ENCODE peak calls at places on chromosomes 4 and X, in nine cellular contexts. One of them, this sample, is unnamed. For H3K4me1 and H3K36me3, the result is how much of the 10 kb centered on the place peaks cover.

GRCh38 chr4:156576946-156577345 is 394.7 kb downstream of the PDGFC start:
- DNase-seq in body of pancreas: no peak
- DNase-seq in CD4-positive, CD25-positive, alpha-beta regulatory T cell: no peak
- DNase-seq in cardiac muscle cell: peak
- DNase-seq in neuronal stem cell: no peak
- DNase-seq in PC-9: no peak
- DNase-seq in GM23248: no peak
- DNase-seq in mucosa of descending colon: no peak
- DNase-seq in GM23338: no peak
- DNase-seq in this sample: no peak

GRCh38 chrX:118062048-118062789 is 54.4 kb downstream of the KLHL13 start:
- DNase-seq in mucosa of descending colon: no peak
- DNase-seq in body of pancreas: no peak
- DNase-seq in cardiac muscle cell: no peak
- DNase-seq in neuronal stem cell: no peak
- DNase-seq in GM23338: no peak
- DNase-seq in PC-9: no peak
- DNase-seq in CD4-positive, CD25-positive, alpha-beta regulatory T cell: no peak
- DNase-seq in GM23248: no peak
- DNase-seq in this sample: no peak

GRCh38 chr4:93018243-93018642 is 714.5 kb downstream of the GRID2 start:
- DNase-seq in body of pancreas: no peak
- DNase-seq in CD4-positive, CD25-positive, alpha-beta regulatory T cell: no peak
- DNase-seq in neuronal stem cell: no peak
- DNase-seq in PC-9: no peak
- DNase-seq in cardiac muscle cell: no peak
- DNase-seq in GM23338: no peak
- DNase-seq in GM23248: no peak
- DNase-seq in mucosa of descending colon: no peak
- DNase-seq in this sample: no peak

GRCh38 chr4:84944952-84945351 is 21.5 kb downstream of the WDFY3 start:
- DNase-seq in mucosa of descending colon: no peak
- DNase-seq in GM23338: no peak
- DNase-seq in neuronal stem cell: no peak
- DNase-seq in cardiac muscle cell: peak
- DNase-seq in body of pancreas: no peak
- DNase-seq in CD4-positive, CD25-positive, alpha-beta regulatory T cell: no peak
- DNase-seq in PC-9: peak
- DNase-seq in GM23248: peak
- DNase-seq in this sample: no peak

GRCh38 chr4:140296335-140296753 is 77.1 kb upstream of the SCOC start:
- DNase-seq in GM23338: no peak
- DNase-seq in cardiac muscle cell: peak
- DNase-seq in GM23248: peak
- DNase-seq in body of pancreas: peak
- DNase-seq in PC-9: peak
- DNase-seq in CD4-positive, CD25-positive, alpha-beta regulatory T cell: no peak
- DNase-seq in mucosa of descending colon: no peak
- DNase-seq in neuronal stem cell: no peak
- DNase-seq in this sample: peak

GRCh38 chr4:110501826-110502225 is 25.9 kb downstream of the ENPEP start:
- DNase-seq in GM23338: no peak
- DNase-seq in GM23248: peak
- DNase-seq in PC-9: peak
- DNase-seq in CD4-positive, CD25-positive, alpha-beta regulatory T cell: no peak
- DNase-seq in mucosa of descending colon: no peak
- DNase-seq in cardiac muscle cell: peak
- DNase-seq in body of pancreas: no peak
- DNase-seq in neuronal stem cell: no peak
- DNase-seq in this sample: no peak

GRCh38 chr4:4406455-4407298 is 19.8 kb downstream of the NSG1 start:
- DNase-seq in PC-9: no peak
- DNase-seq in cardiac muscle cell: no peak
- DNase-seq in GM23338: no peak
- DNase-seq in neuronal stem cell: no peak
- DNase-seq in mucosa of descending colon: no peak
- DNase-seq in CD4-positive, CD25-positive, alpha-beta regulatory T cell: no peak
- DNase-seq in body of pancreas: no peak
- DNase-seq in GM23248: no peak
- DNase-seq in this sample: peak

GRCh38 chr4:88599298-88599697 is 7.0 kb downstream of the HERC3 start:
- DNase-seq in cardiac muscle cell: peak
- DNase-seq in GM23248: peak
- DNase-seq in PC-9: peak
- DNase-seq in body of pancreas: peak
- DNase-seq in neuronal stem cell: no peak
- DNase-seq in mucosa of descending colon: no peak
- DNase-seq in CD4-positive, CD25-positive, alpha-beta regulatory T cell: no peak
- DNase-seq in GM23338: no peak
- DNase-seq in this sample: no peak

GRCh38 chr4:169163495-169163894 is 107.3 kb downstream of the SH3RF1 start:
- DNase-seq in GM23338: no peak
- DNase-seq in GM23248: no peak
- DNase-seq in mucosa of descending colon: no peak
- DNase-seq in PC-9: no peak
- DNase-seq in cardiac muscle cell: no peak
- DNase-seq in body of pancreas: no peak
- DNase-seq in CD4-positive, CD25-positive, alpha-beta regulatory T cell: no peak
- DNase-seq in neuronal stem cell: no peak
- DNase-seq in this sample: no peak

GRCh38 chr4:126735294-126736132 is 897.2 kb upstream of the INTU start:
- DNase-seq in PC-9: no peak
- DNase-seq in body of pancreas: no peak
- DNase-seq in CD4-positive, CD25-positive, alpha-beta regulatory T cell: no peak
- DNase-seq in GM23338: no peak
- DNase-seq in neuronal stem cell: no peak
- DNase-seq in GM23248: no peak
- DNase-seq in mucosa of descending colon: no peak
- DNase-seq in cardiac muscle cell: no peak
- DNase-seq in this sample: no peak

GRCh38 chr4:7573692-7574091 is 139.0 kb upstream of the PSAPL1 start:
- DNase-seq in PC-9: no peak
- DNase-seq in CD4-positive, CD25-positive, alpha-beta regulatory T cell: no peak
- DNase-seq in body of pancreas: no peak
- DNase-seq in GM23338: no peak
- DNase-seq in neuronal stem cell: no peak
- DNase-seq in cardiac muscle cell: no peak
- DNase-seq in GM23248: no peak
- DNase-seq in mucosa of descending colon: no peak
- DNase-seq in this sample: no peak

DNA sequence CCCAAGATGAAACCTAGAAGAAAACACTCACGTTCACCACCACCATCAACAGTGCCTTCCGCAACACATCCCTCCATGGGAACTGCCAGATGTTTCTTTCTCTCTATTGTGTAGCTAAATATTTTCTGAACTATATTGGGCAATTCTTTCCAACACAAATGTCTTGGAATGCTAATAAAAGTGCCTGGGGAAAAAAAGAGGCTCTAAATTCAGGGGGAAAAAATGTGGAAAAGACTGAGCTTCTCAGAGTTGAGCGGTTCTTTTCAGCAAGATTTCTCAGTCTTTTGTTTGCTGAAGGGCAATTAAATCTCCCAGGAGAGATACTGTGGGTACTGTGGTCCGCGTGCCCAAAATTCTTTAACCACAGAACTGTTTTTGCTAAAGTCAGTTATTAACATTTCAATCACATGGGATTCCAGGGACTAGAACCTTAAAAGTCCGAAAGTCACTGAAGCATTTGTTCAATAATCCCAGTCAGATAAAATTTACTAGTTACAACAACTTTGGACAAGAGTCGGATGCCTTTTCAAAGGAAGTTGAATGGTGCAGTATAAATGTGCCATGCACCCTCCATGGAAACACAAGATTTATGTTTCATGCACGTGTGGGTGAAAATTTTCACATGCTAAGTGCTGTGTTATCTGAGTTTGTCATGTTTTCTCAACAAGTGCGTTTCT is 52.0 kb upstream of the DHRSX start:
- DNase-seq in neuronal stem cell: no peak
- DNase-seq in cardiac muscle cell: peak
- DNase-seq in CD4-positive, CD25-positive, alpha-beta regulatory T cell: no peak
- DNase-seq in GM23248: peak
- DNase-seq in mucosa of descending colon: no peak
- DNase-seq in GM23338: no peak
- DNase-seq in body of pancreas: no peak
- DNase-seq in PC-9: no peak
- DNase-seq in this sample: no peak
- H3K4me1 ChIP-seq in neuronal stem cell: under half
- H3K4me1 ChIP-seq in cardiac muscle cell: under half
- H3K4me1 ChIP-seq in CD4-positive, CD25-positive, alpha-beta regulatory T cell: under half
- H3K4me1 ChIP-seq in GM23248: under half
- H3K4me1 ChIP-seq in mucosa of descending colon: under half
- H3K4me1 ChIP-seq in GM23338: under half
- H3K4me1 ChIP-seq in body of pancreas: under half
- H3K4me1 ChIP-seq in PC-9: under half
- H3K4me1 ChIP-seq in this sample: under half

DNA sequence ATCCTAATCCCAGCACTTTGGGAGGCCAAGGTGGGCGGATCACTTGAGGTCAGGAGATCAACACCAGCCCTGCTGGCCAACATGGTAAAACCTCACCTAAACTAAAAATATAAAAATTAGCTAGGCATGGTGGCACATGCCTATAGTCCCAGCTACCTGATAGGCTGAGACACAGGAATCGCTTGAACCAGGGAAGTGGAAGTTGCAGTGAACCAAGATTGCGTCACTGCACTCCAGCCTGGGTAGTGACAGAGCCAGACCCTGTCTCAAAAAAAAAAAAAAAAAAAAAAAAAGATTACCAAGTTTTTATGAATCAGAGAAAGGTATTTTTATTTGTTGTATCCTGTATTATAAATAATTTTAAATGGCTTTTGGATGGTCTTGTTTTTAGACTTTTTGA is 15.1 kb downstream of the TRAPPC11 start:
- DNase-seq in body of pancreas: no peak
- DNase-seq in cardiac muscle cell: peak
- DNase-seq in mucosa of descending colon: no peak
- DNase-seq in CD4-positive, CD25-positive, alpha-beta regulatory T cell: no peak
- DNase-seq in GM23338: peak
- DNase-seq in neuronal stem cell: no peak
- DNase-seq in PC-9: no peak
- DNase-seq in GM23248: no peak
- DNase-seq in this sample: no peak
- H3K36me3 ChIP-seq in body of pancreas: under half
- H3K36me3 ChIP-seq in cardiac muscle cell: under half
- H3K36me3 ChIP-seq in mucosa of descending colon: under half
- H3K36me3 ChIP-seq in CD4-positive, CD25-positive, alpha-beta regulatory T cell: half or more
- H3K36me3 ChIP-seq in GM23338: under half
- H3K36me3 ChIP-seq in neuronal stem cell: under half
- H3K36me3 ChIP-seq in PC-9: under half
- H3K36me3 ChIP-seq in GM23248: under half
- H3K36me3 ChIP-seq in this sample: under half

DNA sequence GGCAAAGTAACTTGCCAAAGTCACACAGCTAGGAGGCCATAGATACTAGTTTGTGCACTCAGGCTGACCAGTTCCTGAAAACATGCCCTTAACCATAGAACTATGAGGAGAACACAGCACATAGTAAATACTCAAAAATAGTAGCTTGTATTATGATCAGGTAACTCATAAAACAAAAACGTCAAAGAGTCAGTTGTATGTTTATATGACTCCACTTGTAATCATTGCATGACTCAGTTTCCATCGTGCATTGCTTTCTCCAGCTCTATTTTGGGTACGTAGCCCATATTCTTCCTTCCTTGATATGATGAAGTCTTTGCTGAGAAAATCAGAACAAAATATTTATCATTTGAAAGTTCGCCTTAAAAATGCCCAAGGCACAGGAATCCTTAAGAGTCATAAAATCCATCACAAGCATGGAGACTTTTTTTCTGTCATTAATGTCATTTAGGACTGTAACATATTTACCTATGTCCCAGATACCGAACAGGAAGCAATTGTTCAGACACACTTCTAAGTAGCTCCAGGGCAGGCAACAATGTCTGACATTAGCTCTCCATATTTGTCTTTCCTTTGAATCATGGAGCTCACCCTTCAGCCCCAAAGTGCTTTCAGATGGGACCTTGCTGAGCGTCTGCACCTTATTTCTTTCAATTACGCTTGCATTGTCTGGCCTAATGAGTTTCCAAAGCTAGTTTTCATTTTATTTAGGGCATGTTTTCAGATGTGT is 11.2 kb upstream of the MID1 start:
- DNase-seq in GM23248: no peak
- DNase-seq in CD4-positive, CD25-positive, alpha-beta regulatory T cell: no peak
- DNase-seq in GM23338: no peak
- DNase-seq in body of pancreas: no peak
- DNase-seq in cardiac muscle cell: no peak
- DNase-seq in mucosa of descending colon: no peak
- DNase-seq in neuronal stem cell: no peak
- DNase-seq in PC-9: no peak
- DNase-seq in this sample: no peak
- H3K4me1 ChIP-seq in GM23248: under half
- H3K4me1 ChIP-seq in CD4-positive, CD25-positive, alpha-beta regulatory T cell: under half
- H3K4me1 ChIP-seq in GM23338: under half
- H3K4me1 ChIP-seq in body of pancreas: under half
- H3K4me1 ChIP-seq in cardiac muscle cell: under half
- H3K4me1 ChIP-seq in mucosa of descending colon: under half
- H3K4me1 ChIP-seq in neuronal stem cell: under half
- H3K4me1 ChIP-seq in PC-9: half or more
- H3K4me1 ChIP-seq in this sample: under half

GRCh38 chrX:14014526-14014925 is 15.2 kb downstream of the GEMIN8 start:
- DNase-seq in PC-9: no peak
- DNase-seq in mucosa of descending colon: no peak
- DNase-seq in GM23248: no peak
- DNase-seq in body of pancreas: no peak
- DNase-seq in GM23338: no peak
- DNase-seq in cardiac muscle cell: no peak
- DNase-seq in CD4-positive, CD25-positive, alpha-beta regulatory T cell: no peak
- DNase-seq in neuronal stem cell: no peak
- DNase-seq in this sample: no peak

GRCh38 chrX:14015941-14016340 is 13.8 kb downstream of the GEMIN8 start:
- DNase-seq in mucosa of descending colon: no peak
- DNase-seq in PC-9: no peak
- DNase-seq in CD4-positive, CD25-positive, alpha-beta regulatory T cell: no peak
- DNase-seq in neuronal stem cell: no peak
- DNase-seq in GM23338: no peak
- DNase-seq in GM23248: peak
- DNase-seq in cardiac muscle cell: peak
- DNase-seq in body of pancreas: no peak
- DNase-seq in this sample: no peak

GRCh38 chrX:14013074-14013473 is 16.6 kb downstream of the GEMIN8 start:
- DNase-seq in PC-9: no peak
- DNase-seq in GM23248: peak
- DNase-seq in mucosa of descending colon: no peak
- DNase-seq in body of pancreas: no peak
- DNase-seq in GM23338: no peak
- DNase-seq in CD4-positive, CD25-positive, alpha-beta regulatory T cell: no peak
- DNase-seq in neuronal stem cell: no peak
- DNase-seq in cardiac muscle cell: no peak
- DNase-seq in this sample: no peak

GRCh38 chrX:14015294-14015693 is 14.4 kb downstream of the GEMIN8 start:
- DNase-seq in PC-9: no peak
- DNase-seq in GM23248: peak
- DNase-seq in GM23338: no peak
- DNase-seq in neuronal stem cell: no peak
- DNase-seq in body of pancreas: no peak
- DNase-seq in mucosa of descending colon: no peak
- DNase-seq in CD4-positive, CD25-positive, alpha-beta regulatory T cell: no peak
- DNase-seq in cardiac muscle cell: peak
- DNase-seq in this sample: no peak

DNA sequence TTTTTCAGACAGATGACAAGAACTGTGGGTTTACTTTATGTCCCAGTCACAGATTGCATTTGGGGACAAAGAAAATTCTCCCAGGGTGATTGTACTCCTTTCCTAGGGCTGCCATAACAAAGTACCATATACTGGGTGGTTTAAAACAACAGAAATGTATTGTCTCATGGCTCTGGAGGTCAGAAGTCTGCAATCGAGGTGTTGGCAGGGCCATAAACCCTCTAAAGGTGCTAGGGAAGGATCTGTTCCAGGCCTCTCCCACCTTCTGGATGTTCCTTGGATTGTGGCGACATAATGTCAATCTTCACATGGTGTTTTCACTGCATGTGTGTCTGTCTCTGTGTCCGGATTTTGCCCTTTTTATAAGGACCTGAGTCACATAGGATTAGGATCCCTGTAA is 12.3 kb downstream of the GEMIN8 start:
- DNase-seq in body of pancreas: no peak
- DNase-seq in PC-9: no peak
- DNase-seq in CD4-positive, CD25-positive, alpha-beta regulatory T cell: no peak
- DNase-seq in GM23338: no peak
- DNase-seq in GM23248: no peak
- DNase-seq in mucosa of descending colon: peak
- DNase-seq in neuronal stem cell: no peak
- DNase-seq in cardiac muscle cell: no peak
- DNase-seq in this sample: no peak
- H3K36me3 ChIP-seq in body of pancreas: under half
- H3K36me3 ChIP-seq in PC-9: under half
- H3K36me3 ChIP-seq in CD4-positive, CD25-positive, alpha-beta regulatory T cell: under half
- H3K36me3 ChIP-seq in GM23338: under half
- H3K36me3 ChIP-seq in GM23248: under half
- H3K36me3 ChIP-seq in mucosa of descending colon: under half
- H3K36me3 ChIP-seq in neuronal stem cell: under half
- H3K36me3 ChIP-seq in cardiac muscle cell: under half
- H3K36me3 ChIP-seq in this sample: under half

This sample was measured in BE2C.